ENCODE peak calls at places on chromosomes 5 and 9, in eight cellular contexts. J is tibial artery; X is CD8-positive, alpha-beta T cell; A is A549; P is cardiac muscle cell; W is neural progenitor cell; Z is BE2C; C is heart left ventricle. F is an unnamed sample.

GRCh38 chr5:92599217-92599810 is 981.7 kb downstream of the NR2F1-AS1 start:
- DNase-seq in J (no peak), X (no peak), A (no peak), P (no peak), W (no peak), Z (peak; percentile 47), C (no peak), F (no peak)

GRCh38 chr5:175206651-175207050 is 237.3 kb downstream of the DRD1 start:
- DNase-seq in J (no peak), X (no peak), A (no peak), P (no peak), W (no peak), Z (no peak), C (no peak), F (no peak)

GRCh38 chr5:105619725-105620124 is 2051.0 kb downstream of the EFNA5 start:
- DNase-seq in J (no peak), X (no peak), A (no peak), P (no peak), W (no peak), Z (no peak), C (no peak), F (no peak)

GRCh38 chr5:135377751-135378680 is 21.0 kb downstream of the MACROH2A1 start:
- DNase-seq in J (no peak), X (no peak), A (no peak), P (no peak), W (no peak), Z (no peak), C (no peak), F (no peak)

GRCh38 chr5:149486726-149487635 is 64.3 kb downstream of the CSNK1A1 start:
- DNase-seq in J (no peak), X (no peak), A (no peak), P (peak; percentile 66), W (no peak), Z (no peak), C (no peak), F (no peak)

GRCh38 chr5:129506092-129506491 is 46.0 kb downstream of the ADAMTS19 start:
- DNase-seq in J (no peak), X (no peak), A (no peak), P (no peak), W (no peak), Z (no peak), C (no peak), F (no peak)

GRCh38 chr5:78360674-78361225 is 333 bp downstream of the SCAMP1 start:
- DNase-seq in J (peak; percentile 28), X (peak; percentile 77), A (no peak), P (no peak), W (no peak), Z (peak; percentile 51), C (peak; percentile 58), F (peak; percentile 44)

GRCh38 chr9:91994422-91994821 is 44.4 kb upstream of the ROR2 start:
- DNase-seq in J (no peak), X (no peak), A (peak; percentile 8), P (no peak), W (no peak), Z (no peak), C (no peak), F (no peak)

GRCh38 chr9:89605181-89606048 is 603 bp downstream of the GADD45G start:
- DNase-seq in J (peak; percentile 61), X (peak; percentile 60), A (peak; percentile 9), P (peak; percentile 50), W (peak; percentile 62), Z (peak; percentile 62), C (peak; percentile 54), F (peak; percentile 60)

GRCh38 chr5:100828071-100828689 is 74.9 kb downstream of the ST8SIA4 start:
- DNase-seq in J (no peak), X (no peak), A (no peak), P (no peak), W (no peak), Z (no peak), C (no peak), F (no peak)

GRCh38 chr5:177070536-177071191 is 16.1 kb upstream of the FGFR4 start:
- DNase-seq in J (no peak), X (no peak), A (no peak), P (no peak), W (no peak), Z (no peak), C (no peak), F (peak; percentile 61)

GRCh38 chr9:77820293-77820954 is 172.3 kb upstream of the GNA14 start:
- DNase-seq in J (no peak), X (no peak), A (peak; percentile 67), P (peak; percentile 50), W (no peak), Z (no peak), C (no peak), F (no peak)

GRCh38 chr9:129968690-129969485 is 74.1 kb downstream of the FNBP1 start:
- DNase-seq in J (no peak), X (no peak), A (peak; percentile 47), P (peak; percentile 85), W (no peak), Z (no peak), C (no peak), F (no peak)

GRCh38 chr9:69325409-69326212 is 596 bp downstream of the ENTREP1 start:
- DNase-seq in J (no peak), X (no peak), A (no peak), P (no peak), W (peak; percentile 64), Z (no peak), C (peak; percentile 33), F (peak; percentile 19)

GRCh38 chr9:122991370-122991830 is 42.1 kb upstream of the GPR21 start:
- DNase-seq in J (no peak), X (no peak), A (peak; percentile 53), P (peak; percentile 92), W (peak; percentile 5), Z (peak; percentile 60), C (no peak), F (no peak)

GRCh38 chr9:71820516-71820915 is 52.2 kb upstream of the CEMIP2 start:
- DNase-seq in J (no peak), X (no peak), A (no peak), P (peak; percentile 6), W (no peak), Z (no peak), C (no peak), F (no peak)
- H3K9me3 ChIP-seq in J (no peaks in the 10 kb centered on the region), X (no peaks in the 10 kb centered on the region), A (no peaks in the 10 kb centered on the region), P (no peaks in the 10 kb centered on the region), W (no peaks in the 10 kb centered on the region), Z (no peaks in the 10 kb centered on the region), C (no peaks in the 10 kb centered on the region), F (no peaks in the 10 kb centered on the region)

DNA sequence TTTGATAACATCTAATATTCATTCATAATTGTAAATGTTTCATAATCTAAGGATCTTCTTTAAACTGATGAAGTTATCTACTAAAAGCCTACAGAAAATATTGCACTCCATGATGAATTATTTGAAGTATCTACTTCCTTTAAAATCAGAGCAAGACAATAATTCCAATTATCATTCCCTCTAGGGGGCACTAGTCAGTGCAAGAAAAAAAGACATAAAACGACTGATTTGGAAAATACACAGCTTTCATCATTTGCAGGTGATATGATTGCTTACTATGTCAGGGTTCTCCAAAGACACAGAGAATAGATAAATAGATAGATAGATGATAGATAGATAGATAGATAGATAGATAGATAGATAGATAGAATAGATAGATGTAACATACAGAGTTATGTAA is 13.5 kb upstream of the GRM6 start:
- DNase-seq in J (no peak), X (no peak), A (no peak), P (no peak), W (no peak), Z (no peak), C (no peak), F (no peak)
- TF ChIP-seq CTCF in J (no peak), X (no peak), A (no peak), P (peak; percentile 17), W (peak; percentile 21), Z (peak; percentile 33), C (no peak), F (no peak)

GRCh38 chr9:138074516-138074915 is 196.9 kb downstream of the CACNA1B start:
- DNase-seq in J (no peak), X (peak; percentile 17), A (no peak), P (no peak), W (no peak), Z (no peak), C (no peak), F (no peak)

GRCh38 chr9:138072897-138073296 is 195.3 kb downstream of the CACNA1B start:
- DNase-seq in J (no peak), X (peak; percentile 39), A (no peak), P (no peak), W (no peak), Z (no peak), C (no peak), F (no peak)

GRCh38 chr9:138072161-138072842 is 194.7 kb downstream of the CACNA1B start:
- DNase-seq in J (no peak), X (peak; percentile 41), A (no peak), P (no peak), W (no peak), Z (no peak), C (no peak), F (no peak)

GRCh38 chr9:138073408-138073807 is 195.8 kb downstream of the CACNA1B start:
- DNase-seq in J (no peak), X (peak; percentile 19), A (no peak), P (no peak), W (no peak), Z (no peak), C (no peak), F (no peak)

DNA sequence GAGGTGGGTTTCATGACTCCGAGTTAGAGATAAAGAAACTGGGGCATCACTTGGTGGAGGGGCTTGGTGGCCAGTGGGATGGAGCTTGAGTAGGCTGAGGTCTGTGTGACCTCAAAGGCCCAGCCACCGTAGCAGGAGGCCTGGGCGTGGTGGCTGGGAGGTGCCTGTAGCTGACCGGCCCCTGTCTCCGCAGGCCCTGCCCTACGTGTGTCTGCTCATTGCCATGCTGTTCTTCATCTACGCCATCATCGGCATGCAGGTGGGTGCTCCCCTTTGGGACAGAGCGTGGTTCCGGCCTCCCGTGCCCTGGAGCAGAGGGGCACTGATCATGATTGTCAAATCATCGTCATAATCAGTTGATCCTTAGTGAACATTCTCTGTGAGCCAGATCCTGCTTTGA is 196.2 kb downstream of the CACNA1B start:
- DNase-seq in J (no peak), X (peak; percentile 13), A (no peak), P (no peak), W (no peak), Z (no peak), C (no peak), F (no peak)
- H3K9me3 ChIP-seq in J (no peaks in the 10 kb centered on the region), X (no peaks in the 10 kb centered on the region), A (no peaks in the 10 kb centered on the region), P (no peaks in the 10 kb centered on the region), W (no peaks in the 10 kb centered on the region), Z (no peaks in the 10 kb centered on the region), C (no peaks in the 10 kb centered on the region), F (no peaks in the 10 kb centered on the region)

GRCh38 chr5:1799110-1799601 is 481 bp downstream of the MRPL36 start:
- DNase-seq in J (peak; percentile 20), X (no peak), A (peak; percentile 15), P (peak; percentile 23), W (peak; percentile 63), Z (no peak), C (no peak), F (peak; percentile 29)

GRCh38 chr5:1797109-1797800 is 2.4 kb downstream of the MRPL36 start:
- DNase-seq in J (peak; percentile 3), X (no peak), A (no peak), P (no peak), W (no peak), Z (no peak), C (no peak), F (no peak)

GRCh38 chr5:1795931-1796330 is 3.7 kb downstream of the MRPL36 start:
- DNase-seq in J (peak; percentile 6), X (no peak), A (no peak), P (no peak), W (no peak), Z (no peak), C (no peak), F (no peak)

GRCh38 chr5:1796371-1797108 is 3.1 kb downstream of the MRPL36 start:
- DNase-seq in J (peak; percentile 16), X (no peak), A (no peak), P (no peak), W (no peak), Z (no peak), C (no peak), F (no peak)

GRCh38 chr5:1797855-1798254 is 1.8 kb downstream of the MRPL36 start:
- DNase-seq in J (peak; percentile 5), X (no peak), A (no peak), P (no peak), W (no peak), Z (no peak), C (no peak), F (no peak)
- TF ChIP-seq CTCF in J (no peak), X (no peak), A (no peak), P (no peak), W (no peak), Z (no peak), C (no peak), F (no peak)